ENCODE peak calls at places on chromosomes 1 and 21, in seven cellular contexts. Z, T, K, D, R, Q and L are unnamed samples.

GRCh38 chr1:186183970-186184628 is 191.0 kb downstream of the TPR start:
- DNase-seq in Z (no peak), T (no peak), K (no peak), D (no peak), R (no peak), Q (no peak), L (no peak)

GRCh38 chr1:59827055-59827643 is 12.4 kb downstream of the HOOK1 start:
- DNase-seq in Z (no peak), T (no peak), K (no peak), D (no peak), R (no peak), Q (no peak), L (no peak)

GRCh38 chr1:66747500-66747899 is 4.8 kb upstream of the DYNLT5 start:
- DNase-seq in Z (no peak), T (no peak), K (no peak), D (no peak), R (no peak), Q (no peak), L (no peak)

GRCh38 chr1:35243681-35244080 is 24.8 kb upstream of the ZMYM4 start:
- DNase-seq in Z (no peak), T (no peak), K (no peak), D (peak; percentile 18), R (no peak), Q (no peak), L (no peak)

GRCh38 chr1:82392513-82392912 is 591.8 kb downstream of the ADGRL2 start:
- DNase-seq in Z (no peak), T (no peak), K (no peak), D (no peak), R (no peak), Q (no peak), L (no peak)

GRCh38 chr1:179208681-179209477 is 20.6 kb downstream of the ABL2 start:
- DNase-seq in Z (no peak), T (no peak), K (no peak), D (no peak), R (no peak), Q (no peak), L (no peak)

GRCh38 chr21:32916522-32917099 is 109.1 kb upstream of the OLIG2 start:
- DNase-seq in Z (no peak), T (no peak), K (peak; percentile 12), D (no peak), R (no peak), Q (no peak), L (peak; percentile 37)

GRCh38 chr1:29641921-29642320 is 405.6 kb downstream of the PTPRU start:
- DNase-seq in Z (no peak), T (no peak), K (no peak), D (no peak), R (no peak), Q (no peak), L (no peak)

GRCh38 chr1:33152685-33153432 is 29.0 kb downstream of the TRIM62 start:
- DNase-seq in Z (no peak), T (no peak), K (peak; percentile 72), D (no peak), R (no peak), Q (peak; percentile 70), L (peak; percentile 90)

GRCh38 chr1:59516881-59517280 is 220.0 kb downstream of the FGGY start:
- DNase-seq in Z (no peak), T (no peak), K (no peak), D (no peak), R (no peak), Q (no peak), L (no peak)

GRCh38 chr1:5660141-5660935 is 331.9 kb downstream of the NPHP4 start:
- DNase-seq in Z (no peak), T (no peak), K (no peak), D (no peak), R (no peak), Q (no peak), L (no peak)

GRCh38 chr1:59155326-59155725 is 141.6 kb upstream of the FGGY start:
- DNase-seq in Z (no peak), T (no peak), K (no peak), D (no peak), R (no peak), Q (no peak), L (no peak)

DNA sequence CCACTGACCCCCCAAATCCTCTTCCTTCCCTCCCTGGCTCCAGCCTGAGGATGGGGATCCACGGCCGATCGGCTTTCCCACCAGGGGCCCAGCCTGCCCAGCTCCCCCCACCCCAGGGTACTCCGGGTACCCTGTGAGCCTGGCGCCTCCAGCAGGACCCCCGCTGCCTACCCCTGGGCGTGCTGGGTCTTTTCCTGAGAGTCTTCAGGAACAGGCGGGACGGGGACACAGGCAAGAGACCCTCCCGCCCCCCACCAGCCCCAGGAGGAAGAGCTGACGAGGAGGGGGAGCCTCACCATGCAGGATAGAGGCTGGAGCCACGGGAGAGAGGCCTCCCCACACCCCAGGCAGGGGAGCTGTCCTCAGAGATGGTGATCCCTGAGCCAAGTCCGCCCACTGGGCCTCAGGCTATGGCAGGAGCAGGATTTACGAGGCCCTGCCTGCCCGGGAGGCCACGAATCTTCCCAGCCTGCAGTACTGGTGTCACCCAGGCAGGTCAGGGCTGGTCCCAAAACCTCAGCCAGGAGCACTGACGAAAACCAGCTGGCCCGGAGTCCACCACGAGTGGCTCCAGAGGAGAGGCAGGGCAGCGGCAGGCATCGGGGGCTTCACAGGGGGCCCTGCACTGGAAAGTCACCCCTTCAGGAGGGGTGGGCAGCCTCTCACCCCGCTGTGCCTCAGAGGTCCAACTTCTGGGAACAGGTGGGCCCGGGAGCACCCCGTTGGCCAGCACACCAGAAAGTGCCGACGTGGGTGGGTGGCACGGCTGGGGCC is 58.0 kb downstream of the MEGF6 start:
- DNase-seq in Z (no peak), T (peak; percentile 67), K (peak; percentile 76), D (no peak), R (no peak), Q (no peak), L (no peak)
- TF ChIP-seq POLR2AphosphoS5 in Z (no peak), T (no peak), K (no peak), D (no peak), R (no peak), Q (no peak), L (no peak)

GRCh38 chr1:108556501-108556900 is 3.4 kb upstream of the EEIG2 start:
- DNase-seq in Z (no peak), T (no peak), K (no peak), D (no peak), R (no peak), Q (no peak), L (no peak)

GRCh38 chr1:108559215-108560142 is at the start of gene EEIG2:
- DNase-seq in Z (peak; percentile 86), T (peak; percentile 98), K (peak; percentile 95), D (peak; percentile 94), R (peak; percentile 98), Q (peak; percentile 94), L (peak; percentile 94)

GRCh38 chr1:108554682-108555081 is 5.2 kb upstream of the EEIG2 start:
- DNase-seq in Z (no peak), T (no peak), K (no peak), D (no peak), R (no peak), Q (no peak), L (no peak)

GRCh38 chr1:108556079-108556478 is 3.8 kb upstream of the EEIG2 start:
- DNase-seq in Z (no peak), T (no peak), K (no peak), D (no peak), R (no peak), Q (no peak), L (no peak)

DNA sequence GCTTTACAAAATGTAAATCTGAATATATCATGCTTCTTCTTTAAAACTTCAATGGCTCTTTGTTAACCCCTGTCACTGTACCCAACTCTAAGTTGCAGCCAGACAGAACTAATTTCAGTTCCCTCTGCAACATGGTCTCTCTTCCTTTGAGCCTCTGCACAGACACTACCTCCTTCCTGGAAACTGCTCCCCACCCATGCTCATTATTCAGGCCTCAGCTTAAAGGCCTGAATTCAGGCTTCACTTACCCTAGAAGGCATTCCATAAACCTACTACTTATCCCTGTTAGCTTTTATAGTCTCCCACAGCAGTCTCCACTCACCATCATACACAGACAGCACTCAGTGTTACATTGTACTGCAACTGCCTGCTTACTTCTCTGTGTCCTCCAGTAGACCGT is 2.6 kb upstream of the EEIG2 start:
- DNase-seq in Z (no peak), T (no peak), K (no peak), D (no peak), R (no peak), Q (no peak), L (no peak)
- H3K27ac ChIP-seq in Z (no peak overlapping the region), T (peak overlapping the region; percentile 41), K (no peak overlapping the region), D (peak overlapping the region; percentile 43), R (peak overlapping the region; percentile 2), Q (no peak overlapping the region), L (no peak overlapping the region)

GRCh38 chr1:25338188-25338981 is at the start of gene TMEM50A:
- DNase-seq in Z (peak; percentile 93), T (peak; percentile 99), K (peak; percentile 95), D (peak; percentile 93), R (peak; percentile 95), Q (peak; percentile 96), L (peak; percentile 90)
- TF ChIP-seq POLR2AphosphoS5 in Z (no peak), T (peak; percentile 91), K (peak; percentile 67), D (peak; percentile 93), R (peak; percentile 97), Q (peak; percentile 59), L (peak; percentile 83)

DNA sequence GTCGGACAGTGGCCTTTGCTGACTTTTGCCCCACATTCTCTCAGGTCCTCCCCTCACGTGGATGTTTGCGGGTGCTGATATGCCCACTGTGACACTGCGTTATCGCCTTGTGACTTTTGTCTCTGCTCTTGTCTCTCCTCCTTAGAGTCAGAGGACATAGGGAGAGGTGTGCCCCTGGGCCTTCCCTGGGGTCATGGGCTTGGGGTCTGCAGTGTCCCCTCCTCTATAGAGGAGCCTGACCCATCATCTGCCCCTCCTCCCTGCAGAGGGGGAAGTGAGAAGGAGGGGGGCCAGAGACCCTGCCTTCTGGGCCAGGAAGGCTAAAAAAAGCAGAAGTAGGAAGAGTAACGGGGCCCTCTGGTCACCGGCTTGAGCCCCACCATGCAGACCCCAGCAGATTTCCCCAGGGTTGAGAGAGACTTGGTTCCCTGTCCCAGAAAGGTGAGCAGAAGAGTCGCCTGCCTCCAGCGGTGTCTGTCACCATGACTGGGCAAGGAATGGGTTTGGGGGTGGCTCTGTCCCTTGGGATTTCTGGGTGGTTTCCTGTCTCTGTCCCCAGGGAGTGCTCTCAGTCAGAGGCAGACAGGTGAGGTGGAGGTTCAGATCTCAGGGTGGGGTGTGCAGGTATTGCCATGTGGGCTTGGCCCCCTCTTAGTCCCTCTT is 13.4 kb downstream of the RPS6KA1 start:
- DNase-seq in Z (no peak), T (no peak), K (no peak), D (no peak), R (peak; percentile 88), Q (no peak), L (no peak)
- H3K27ac ChIP-seq in Z (peak overlapping the region; percentile 68), T (peak overlapping the region; percentile 90), K (no peak overlapping the region), D (peak overlapping the region; percentile 74), R (peak overlapping the region; percentile 92), Q (no peak overlapping the region), L (no peak overlapping the region)

GRCh38 chr1:111203681-111204210 is 3.3 kb upstream of the DENND2D start:
- DNase-seq in Z (peak; percentile 89), T (peak; percentile 95), K (peak; percentile 62), D (peak; percentile 92), R (peak; percentile 99), Q (no peak), L (peak; percentile 66)
- TF ChIP-seq POLR2AphosphoS5 in Z (no peak), T (peak; percentile 41), K (no peak), D (peak; percentile 21), R (peak; percentile 32), Q (no peak), L (no peak)